ENCODE peak calls at places on chromosomes 13 and 19, in four cellular contexts. T is CD8-positive, alpha-beta T cell; V is mammary epithelial cell; N is psoas muscle. L is an unnamed sample.

GRCh38 chr13:86193281-86193680 is 394.1 kb upstream of the SLITRK6 start:
- DNase-seq in T (no peak), V (no peak), N (no peak), L (no peak)

GRCh38 chr13:33072282-33072681 is 56.1 kb downstream of the KL start:
- DNase-seq in T (no peak), V (no peak), N (no peak), L (no peak)

GRCh38 chr13:43614063-43614462 is 172.7 kb downstream of the ENOX1 start:
- DNase-seq in T (no peak), V (no peak), N (no peak), L (no peak)

GRCh38 chr13:105997436-105998232 is 537.8 kb downstream of the EFNB2 start:
- DNase-seq in T (no peak), V (no peak), N (no peak), L (no peak)

GRCh38 chr19:55384576-55385235 is 614 bp upstream of the TMEM238 start:
- DNase-seq in T (no peak), V (peak; percentile 16), N (peak; percentile 38), L (no peak)

GRCh38 chr13:79786176-79786575 is 305.2 kb downstream of the NDFIP2 start:
- DNase-seq in T (no peak), V (no peak), N (no peak), L (no peak)

GRCh38 chr13:56528040-56528760 is 612.5 kb upstream of the PRR20A start:
- DNase-seq in T (no peak), V (no peak), N (no peak), L (no peak)

GRCh38 chr19:57227461-57227860 is 3.4 kb upstream of the AURKC start:
- DNase-seq in T (no peak), V (no peak), N (no peak), L (no peak)

GRCh38 chr19:31742249-31742648 is 393.0 kb upstream of the TSHZ3 start:
- DNase-seq in T (no peak), V (no peak), N (no peak), L (no peak)

GRCh38 chr13:53778937-53779336 is 750.3 kb downstream of the OLFM4 start:
- DNase-seq in T (no peak), V (no peak), N (no peak), L (no peak)

GRCh38 chr19:50803633-50804419 is 13.6 kb downstream of the ACP4 start:
- DNase-seq in T (no peak), V (no peak), N (no peak), L (no peak)

GRCh38 chr19:4993683-4994082 is 24.8 kb downstream of the KDM4B start:
- DNase-seq in T (no peak), V (no peak), N (no peak), L (no peak)

GRCh38 chr19:54521022-54521859 is 18.6 kb downstream of the LAIR2 start:
- DNase-seq in T (no peak), V (no peak), N (no peak), L (no peak)

GRCh38 chr13:50386527-50387123 is 371.4 kb downstream of the KCNRG start:
- DNase-seq in T (no peak), V (no peak), N (no peak), L (peak; percentile 25)

GRCh38 chr19:41431426-41432386 is 4.5 kb upstream of the B3GNT8 start:
- DNase-seq in T (no peak), V (peak; percentile 25), N (peak; percentile 59), L (peak; percentile 82)

GRCh38 chr13:21557995-21558394 is 46.0 kb downstream of the MICU2 start:
- DNase-seq in T (no peak), V (peak; percentile 22), N (no peak), L (no peak)

GRCh38 chr19:28020631-28021315 is 1192.2 kb downstream of the UQCRFS1 start:
- DNase-seq in T (no peak), V (no peak), N (no peak), L (no peak)

GRCh38 chr19:8085606-8086464 is 33.3 kb downstream of the CCL25 start:
- DNase-seq in T (no peak), V (no peak), N (no peak), L (no peak)

GRCh38 chr19:50300814-50301606 is 28.2 kb downstream of the KCNC3 start:
- DNase-seq in T (no peak), V (peak; percentile 51), N (no peak), L (no peak)

GRCh38 chr13:40585911-40586471 is 80.5 kb downstream of the FOXO1 start:
- DNase-seq in T (no peak), V (peak; percentile 63), N (no peak), L (no peak)

GRCh38 chr13:22175211-22175610 is 504.3 kb downstream of the FGF9 start:
- DNase-seq in T (no peak), V (no peak), N (no peak), L (no peak)

GRCh38 chr13:46385946-46386345 is 1.1 kb downstream of the RUBCNL start:
- DNase-seq in T (no peak), V (no peak), N (no peak), L (no peak)
- H3K4me3 ChIP-seq in T (no peak overlapping the region), V (no peak overlapping the region), N (peak overlapping the region; percentile 51), L (peak overlapping the region; percentile 62)

GRCh38 chr13:113318956-113319355 is 21.9 kb downstream of the LAMP1 start:
- DNase-seq in T (no peak), V (no peak), N (no peak), L (no peak)

GRCh38 chr13:113315992-113316391 is 19.0 kb downstream of the LAMP1 start:
- DNase-seq in T (no peak), V (no peak), N (no peak), L (no peak)

GRCh38 chr13:113319371-113319770 is 22.3 kb downstream of the LAMP1 start:
- DNase-seq in T (no peak), V (no peak), N (no peak), L (no peak)

GRCh38 chr13:113320226-113320875 is 23.3 kb downstream of the LAMP1 start:
- DNase-seq in T (no peak), V (no peak), N (no peak), L (no peak)

DNA sequence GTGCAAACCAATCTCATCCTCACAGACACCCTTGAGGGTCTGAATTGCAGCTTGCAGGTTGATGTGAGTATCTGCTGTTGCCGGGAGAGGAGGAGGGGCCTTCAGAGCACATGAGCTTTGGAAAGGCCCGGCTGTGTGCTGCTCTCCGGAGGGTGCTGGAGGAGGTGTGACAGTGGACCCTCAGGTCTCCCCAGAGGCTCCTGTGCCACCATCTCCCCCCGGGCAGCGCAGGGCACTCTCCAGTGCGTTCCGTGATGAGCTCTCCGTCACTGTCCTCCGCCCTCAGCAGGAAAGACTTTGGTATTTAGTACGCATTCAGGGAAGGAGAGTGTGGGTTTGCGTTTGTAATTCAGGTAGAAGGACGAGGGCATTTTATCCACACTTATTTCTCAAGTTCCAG is 20.0 kb downstream of the LAMP1 start:
- DNase-seq in T (no peak), V (no peak), N (no peak), L (no peak)
- TF ChIP-seq CTCF in T (no peak), V (no peak), N (no peak), L (no peak)

GRCh38 chr13:28751210-28751935 is 32.6 kb upstream of the SLC46A3 start:
- DNase-seq in T (no peak), V (no peak), N (no peak), L (no peak)

GRCh38 chr13:28755546-28755870 is 36.7 kb upstream of the SLC46A3 start:
- DNase-seq in T (no peak), V (no peak), N (no peak), L (no peak)

GRCh38 chr13:28753208-28753892 is 34.6 kb upstream of the SLC46A3 start:
- DNase-seq in T (no peak), V (peak; percentile 73), N (no peak), L (peak; percentile 21)

GRCh38 chr13:28753946-28754345 is 35.2 kb upstream of the SLC46A3 start:
- DNase-seq in T (no peak), V (no peak), N (no peak), L (no peak)

DNA sequence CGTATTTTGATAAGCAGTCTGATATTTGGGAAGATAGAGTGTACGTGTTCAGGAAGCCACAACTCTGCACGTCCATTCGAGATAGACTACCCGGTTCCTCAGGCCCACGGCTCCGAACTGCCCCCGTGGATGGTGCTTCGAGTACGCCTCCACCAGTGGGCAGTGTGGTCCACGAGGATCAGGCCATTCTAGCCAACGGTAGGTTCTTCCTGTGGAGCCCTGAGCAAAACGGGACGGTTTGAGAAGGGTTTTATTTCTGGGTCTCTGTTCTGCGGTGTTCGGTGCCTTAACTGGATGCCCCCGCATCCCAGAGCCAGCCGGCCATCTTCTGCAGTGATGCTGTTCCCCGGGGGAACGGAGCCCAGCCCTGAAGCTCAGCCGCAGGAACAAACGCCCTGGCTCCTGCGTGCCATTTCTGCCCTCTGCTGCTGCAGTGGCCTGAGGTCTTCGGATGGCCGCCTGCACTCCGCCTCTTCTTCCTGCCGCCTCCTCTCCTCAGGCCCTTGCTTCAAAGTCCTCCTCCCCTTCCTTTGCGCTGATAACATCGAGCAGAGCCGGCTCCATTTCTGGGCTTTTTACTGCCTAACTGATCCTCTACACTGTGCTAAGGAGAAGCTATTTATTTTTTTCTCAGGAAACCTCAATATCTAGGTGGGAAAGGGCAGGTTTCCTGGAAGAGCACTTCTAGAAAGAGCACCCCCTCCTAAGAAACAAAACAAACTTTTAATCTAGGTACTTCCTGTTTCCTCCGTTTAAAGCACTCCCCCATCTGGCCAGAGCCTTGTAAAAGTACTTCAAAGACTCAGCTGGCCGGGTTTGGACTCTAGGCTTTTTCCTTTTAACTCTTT is 36.2 kb upstream of the SLC46A3 start:
- DNase-seq in T (no peak), V (no peak), N (no peak), L (peak; percentile 36)
- H3K27ac ChIP-seq in T (no peak overlapping the region), V (no peak overlapping the region), N (peak overlapping the region; percentile 30), L (peak overlapping the region; percentile 84)

DNA sequence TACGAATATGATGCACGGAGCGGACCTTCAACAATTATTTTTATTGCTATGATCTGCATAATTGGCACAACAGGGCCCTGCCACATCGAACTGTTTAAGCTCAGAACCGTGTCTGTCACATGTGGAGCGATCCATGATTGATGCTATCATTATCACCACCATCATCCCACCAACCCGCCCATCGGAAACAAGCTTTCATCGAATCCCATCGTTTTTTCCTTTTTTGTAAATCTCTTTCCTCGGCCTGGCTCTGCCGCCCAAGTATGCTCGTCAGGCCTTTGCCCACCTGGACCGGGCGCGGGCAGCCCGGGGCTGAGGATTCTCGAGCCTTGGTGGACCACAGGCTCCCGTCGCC is 533 bp upstream of the DCAF15 start:
- DNase-seq in T (no peak), V (no peak), N (no peak), L (no peak)
- H3K4me3 ChIP-seq in T (peak overlapping the region; percentile 49), V (peak overlapping the region; percentile 51), N (peak overlapping the region; percentile 80), L (peak overlapping the region; percentile 80)

GRCh38 chr19:40422428-40423226 is 3.2 kb downstream of the SERTAD1 start:
- DNase-seq in T (no peak), V (no peak), N (no peak), L (no peak)
- TF ChIP-seq CTCF in T (no peak), V (no peak), N (no peak), L (no peak)

DNA sequence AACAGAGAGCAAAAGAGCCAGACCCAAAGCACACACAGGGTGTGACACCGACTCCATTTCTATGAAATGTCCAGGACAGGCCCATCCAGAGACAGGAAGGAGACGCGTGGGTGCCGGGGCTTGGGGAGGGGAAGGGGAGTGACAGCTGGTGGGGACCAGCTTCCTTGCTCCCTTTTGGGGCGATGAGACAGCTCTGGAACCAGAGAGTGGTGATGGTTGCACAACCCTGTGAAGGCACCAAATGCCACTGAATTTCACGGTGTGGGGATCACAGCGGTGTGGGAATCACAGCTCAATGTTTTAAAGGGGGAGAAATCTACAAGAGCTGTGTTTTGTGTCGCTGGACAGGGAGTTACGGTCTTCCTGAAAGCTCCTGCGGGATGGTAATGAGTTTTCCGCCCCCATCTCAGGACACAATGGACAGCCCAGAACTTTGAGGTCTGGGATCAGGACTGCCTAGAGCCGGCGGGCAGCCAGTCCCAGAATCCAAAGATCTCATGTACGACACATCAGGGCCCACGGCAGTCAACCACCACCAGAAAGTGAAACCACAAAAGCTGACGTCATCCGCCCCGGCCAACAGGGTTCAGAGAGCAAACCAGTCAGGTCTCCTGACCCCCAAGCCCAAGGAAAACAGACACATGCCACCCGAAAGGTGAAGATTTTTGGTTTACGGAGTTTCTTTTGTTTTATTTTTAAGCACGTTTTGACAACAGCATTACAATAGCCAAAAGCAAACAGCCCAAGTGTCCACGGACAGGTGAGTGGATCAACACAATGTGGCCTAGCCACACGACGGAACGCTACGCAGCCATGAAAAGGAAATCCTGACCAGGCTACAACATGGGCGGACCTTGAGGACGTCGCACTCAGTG is 7.3 kb downstream of the SGTA start:
- DNase-seq in T (peak; percentile 33), V (peak; percentile 54), N (peak; percentile 66), L (peak; percentile 71)
- H3K27ac ChIP-seq in T (peak overlapping the region; percentile 76), V (no peak overlapping the region), N (peak overlapping the region; percentile 76), L (peak overlapping the region; percentile 98)

L was measured in left ventricle myocardium inferior.